ENCODE peak calls at places on chromosomes 1 and 21, in eight cellular contexts. N, K, H, G, M, V, Y and Q are unnamed samples.

GRCh38 chr21:37915941-37916794 is at the start of gene KCNJ6:
- DNase-seq in K (no peak), M (peak; percentile 85), H (peak; percentile 93), Y (peak; percentile 56), N (no peak), G (peak; percentile 60), V (peak; percentile 94), Q (no peak)

GRCh38 chr1:43603004-43603403 is 46.9 kb upstream of the KDM4A start:
- DNase-seq in G (peak; percentile 19), Y (no peak), K (no peak), M (no peak), N (no peak), V (no peak), H (no peak), Q (no peak)

GRCh38 chr1:155913969-155914757 is 3.0 kb upstream of the RIT1 start:
- DNase-seq in K (no peak), M (no peak), V (no peak), G (no peak), H (no peak), Y (no peak), N (no peak), Q (no peak)

GRCh38 chr21:39083377-39084008 is 99.8 kb downstream of the PSMG1 start:
- DNase-seq in G (peak; percentile 75), H (no peak), N (peak; percentile 50), Y (no peak), M (no peak), V (no peak), K (no peak), Q (no peak)

GRCh38 chr1:42165511-42166210 is 1.1 kb upstream of the GUCA2A start:
- DNase-seq in G (peak; percentile 91), K (no peak), N (no peak), Y (peak; percentile 78), H (no peak), M (no peak), V (no peak), Q (no peak)

GRCh38 chr1:22295856-22296255 is 153.0 kb upstream of the WNT4 start:
- DNase-seq in K (no peak), N (no peak), V (no peak), G (no peak), M (no peak), H (no peak), Y (no peak), Q (no peak)

GRCh38 chr1:19704247-19705113 is 39.8 kb downstream of the HTR6 start:
- DNase-seq in V (peak; percentile 84), K (peak; percentile 29), Y (peak; percentile 73), H (peak; percentile 91), G (peak; percentile 81), N (peak; percentile 72), M (peak; percentile 82), Q (peak; percentile 54)

GRCh38 chr21:38925923-38926322 is 120.2 kb downstream of the ETS2 start:
- DNase-seq in G (peak; percentile 78), K (no peak), M (no peak), N (peak; percentile 56), H (no peak), V (no peak), Y (peak; percentile 36), Q (no peak)

GRCh38 chr1:51661081-51661518 is 44.2 kb downstream of the OSBPL9 start:
- DNase-seq in K (no peak), V (no peak), H (no peak), N (no peak), M (no peak), G (peak; percentile 74), Y (no peak), Q (no peak)

GRCh38 chr1:22117851-22118250 is 25.0 kb downstream of the WNT4 start:
- DNase-seq in H (no peak), Y (no peak), G (no peak), K (no peak), M (no peak), N (no peak), V (no peak), Q (no peak)

GRCh38 chr21:15986277-15986676 is 256.5 kb downstream of the USP25 start:
- DNase-seq in G (no peak), K (no peak), M (no peak), N (no peak), Y (no peak), V (no peak), H (no peak), Q (no peak)

GRCh38 chr1:205268846-205269680 is 41.3 kb downstream of the TMCC2 start:
- DNase-seq in G (no peak), V (no peak), M (no peak), K (no peak), H (no peak), N (no peak), Y (no peak), Q (no peak)

GRCh38 chr1:44417351-44418021 is 12.4 kb downstream of the RNF220 start:
- DNase-seq in V (peak; percentile 95), N (no peak), M (peak; percentile 72), G (no peak), H (peak; percentile 87), Y (peak; percentile 49), K (no peak), Q (no peak)

GRCh38 chr1:3584915-3585314 is 26.4 kb downstream of the MEGF6 start:
- DNase-seq in Y (no peak), V (no peak), N (no peak), K (no peak), G (no peak), H (no peak), M (no peak), Q (no peak)

GRCh38 chr1:118984990-118985608 is 3.0 kb downstream of the TBX15 start:
- DNase-seq in Y (no peak), V (peak; percentile 36), M (no peak), G (no peak), K (no peak), N (no peak), H (no peak), Q (no peak)

GRCh38 chr1:43938383-43938782 is 4.8 kb downstream of the ARTN start:
- DNase-seq in K (no peak), H (no peak), N (no peak), Y (no peak), M (no peak), V (no peak), G (no peak), Q (no peak)

GRCh38 chr1:15222653-15223303 is 24.2 kb upstream of the FHAD1 start:
- DNase-seq in N (no peak), M (no peak), G (no peak), K (no peak), Y (no peak), V (no peak), H (no peak), Q (no peak)

GRCh38 chr1:45911634-45912033 is 108.2 kb downstream of the MAST2 start:
- DNase-seq in N (no peak), Y (no peak), K (no peak), M (no peak), H (no peak), V (no peak), G (no peak), Q (no peak)

GRCh38 chr1:54051936-54052469 is 1.0 kb downstream of the TMEM59 start:
- DNase-seq in V (no peak), Y (no peak), H (no peak), G (peak; percentile 33), N (peak; percentile 12), M (no peak), K (no peak), Q (no peak)

GRCh38 chr1:67336783-67337182 is 29.1 kb downstream of the IL12RB2 start:
- DNase-seq in M (no peak), Y (no peak), N (no peak), V (no peak), G (no peak), H (no peak), K (no peak), Q (peak; percentile 36)

GRCh38 chr1:156115514-156116374 is 1.2 kb downstream of the LMNA start:
- DNase-seq in N (peak; percentile 68), H (no peak), G (no peak), Y (peak; percentile 80), K (no peak), M (no peak), V (peak; percentile 55), Q (no peak)

GRCh38 chr21:35643176-35643575 is 417.1 kb downstream of the SETD4 start:
- DNase-seq in K (no peak), N (no peak), M (no peak), Y (no peak), H (no peak), G (peak; percentile 34), V (no peak), Q (no peak)

GRCh38 chr1:55255901-55256300 is 40.7 kb upstream of the USP24 start:
- DNase-seq in G (no peak), M (no peak), V (no peak), K (no peak), N (no peak), Y (no peak), H (no peak), Q (no peak)
- TF ChIP-seq CTCF in G (no peak), M (no peak), V (no peak), K (no peak), N (no peak), Y (no peak), H (no peak), Q (no peak)

DNA sequence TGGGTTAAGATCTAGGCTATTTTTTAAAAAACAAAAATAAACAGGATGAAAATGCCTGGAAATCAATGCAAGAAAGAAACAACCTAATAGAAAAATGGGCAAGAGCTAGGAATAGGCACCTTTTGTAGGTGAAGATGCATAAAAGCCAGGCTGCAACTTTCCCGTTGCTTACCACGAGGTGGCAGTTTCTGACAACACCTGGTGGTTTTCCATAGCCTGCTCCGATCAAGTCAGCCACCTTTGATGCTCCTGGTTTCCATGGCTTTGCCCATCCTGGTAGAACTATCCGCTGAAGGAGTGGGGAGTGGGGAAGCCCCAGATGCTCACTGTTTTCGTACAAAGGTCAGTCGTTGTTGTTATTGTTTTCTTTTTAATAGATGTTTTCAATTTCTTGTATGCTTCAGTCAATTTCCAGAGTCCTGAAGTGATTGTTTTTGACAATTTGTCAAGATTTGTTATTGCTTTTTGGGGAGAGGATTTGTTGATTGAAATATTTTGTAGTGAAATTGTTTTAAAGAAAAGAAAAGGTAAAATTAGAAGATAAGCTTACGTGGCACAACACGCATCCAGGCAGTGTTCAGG is 24.1 kb downstream of the UBE2Q1 start:
- DNase-seq in Y (peak; percentile 74), H (peak; percentile 27), N (no peak), K (no peak), G (peak; percentile 77), M (no peak), V (peak; percentile 70), Q (no peak)
- TF ChIP-seq CTCF in Y (peak; percentile 48), H (peak; percentile 27), N (no peak), K (peak; percentile 46), G (peak; percentile 76), M (peak; percentile 64), V (peak; percentile 65), Q (no peak)

GRCh38 chr1:209937996-209938959 is at the start of gene SYT14:
- DNase-seq in H (peak; percentile 85), M (peak; percentile 59), N (no peak), G (peak; percentile 30), V (peak; percentile 93), K (no peak), Y (peak; percentile 36), Q (no peak)
- TF ChIP-seq CTCF in H (peak; percentile 22), M (peak; percentile 21), N (no peak), G (no peak), V (no peak), K (no peak), Y (no peak), Q (no peak)

DNA sequence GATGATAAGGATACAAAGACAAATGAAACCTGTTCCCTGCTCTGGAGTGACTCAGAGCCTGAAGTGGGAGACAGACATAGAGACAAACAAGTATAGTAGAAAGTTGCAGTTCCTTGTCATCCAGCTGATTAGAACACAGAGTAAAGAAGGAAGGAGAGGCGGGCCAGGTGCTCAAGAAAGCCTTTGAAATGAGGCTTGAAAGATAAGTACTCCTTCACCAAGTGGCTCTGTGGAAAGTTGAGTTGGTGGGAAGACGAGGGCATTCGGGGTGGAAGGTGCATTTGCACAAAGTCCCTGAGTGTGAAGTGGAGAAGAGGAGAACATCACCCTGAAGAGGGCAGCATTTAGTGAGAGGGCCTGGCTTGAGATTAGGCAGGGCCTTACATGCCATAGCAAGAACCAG is 17.0 kb downstream of the MARK1 start:
- DNase-seq in H (no peak), M (no peak), K (no peak), G (peak; percentile 26), Y (no peak), N (no peak), V (peak; percentile 34), Q (no peak)
- TF ChIP-seq CTCF in H (no peak), M (peak; percentile 34), K (peak; percentile 17), G (no peak), Y (no peak), N (no peak), V (peak; percentile 30), Q (no peak)